ENCODE peak calls at places on chromosome 19, in seven cellular contexts. S is IMR-90, C is body of pancreas, A is suprapubic skin, B is HCT116, E is H1, V is stomach. T is an unnamed sample. For H3K27me3, the result is how much of the 10 kb centered on the place peaks cover.

GRCh38 chr19:6654347-6655310 is 15.3 kb downstream of the TNFSF14 start:
- DNase-seq in V (no peak), E (no peak), C (no peak), A (no peak), S (no peak), B (no peak), T (no peak)

GRCh38 chr19:1773173-1773572 is 19.9 kb downstream of the ONECUT3 start:
- DNase-seq in E (no peak), V (no peak), B (peak), S (no peak), C (no peak), A (no peak), T (no peak)

GRCh38 chr19:1027953-1028902 is 1.8 kb downstream of the CNN2 start:
- DNase-seq in V (peak), A (no peak), C (peak), S (peak), B (peak), E (peak), T (peak)

GRCh38 chr19:38710928-38711725 is 33.1 kb downstream of the CAPN12 start:
- DNase-seq in B (no peak), C (no peak), S (no peak), V (no peak), E (no peak), A (no peak), T (no peak)

GRCh38 chr19:16429066-16429758 is 42.6 kb downstream of the EPS15L1 start:
- DNase-seq in B (no peak), V (peak), S (no peak), C (peak), E (no peak), A (no peak), T (no peak)

GRCh38 chr19:38877781-38878574 is at the start of gene RINL:
- DNase-seq in B (no peak), V (peak), S (no peak), A (no peak), C (peak), E (no peak), T (no peak)

GRCh38 chr19:31296741-31297390 is 52.4 kb downstream of the TSHZ3 start:
- DNase-seq in B (no peak), C (no peak), A (no peak), S (no peak), E (no peak), V (no peak), T (no peak)

GRCh38 chr19:29978139-29978538 is 36.1 kb downstream of the URI1 start:
- DNase-seq in A (no peak), B (no peak), V (no peak), E (no peak), S (no peak), C (no peak), T (no peak)

GRCh38 chr19:29545866-29546582 is 20.2 kb downstream of the VSTM2B start:
- DNase-seq in E (no peak), V (no peak), A (peak), C (no peak), S (no peak), B (no peak), T (no peak)

GRCh38 chr19:18848860-18849661 is 17.3 kb downstream of the UPF1 start:
- DNase-seq in B (no peak), E (no peak), S (peak), C (no peak), A (peak), V (no peak), T (peak)

GRCh38 chr19:19062454-19063182 is 1.2 kb upstream of the SLC25A42 start:
- DNase-seq in A (no peak), S (peak), V (no peak), E (no peak), B (no peak), C (no peak), T (no peak)

GRCh38 chr19:39154626-39155100 is 29.1 kb downstream of the PAK4 start:
- DNase-seq in V (peak), E (no peak), B (peak), S (no peak), A (no peak), C (peak), T (no peak)

GRCh38 chr19:40348961-40349507 is 539 bp downstream of the PLD3 start:
- DNase-seq in V (no peak), B (peak), S (peak), A (no peak), E (no peak), C (no peak), T (no peak)

GRCh38 chr19:1435378-1435989 is 2.7 kb upstream of the RPS15 start:
- DNase-seq in S (no peak), V (no peak), E (no peak), C (no peak), A (no peak), B (no peak), T (no peak)

GRCh38 chr19:56223481-56223880 is 21.4 kb downstream of the ZSCAN5C start:
- DNase-seq in S (no peak), B (no peak), E (no peak), A (no peak), C (no peak), V (no peak), T (no peak)

GRCh38 chr19:17946965-17947784 is 14.4 kb downstream of the CCDC124 start:
- DNase-seq in B (no peak), V (no peak), A (no peak), C (no peak), S (no peak), E (peak), T (no peak)

GRCh38 chr19:1015782-1016646 is 4.9 kb downstream of the TMEM259 start:
- DNase-seq in S (no peak), C (no peak), B (no peak), E (peak), V (no peak), A (no peak), T (no peak)

GRCh38 chr19:16654621-16655020 is 5.3 kb downstream of the SMIM7 start:
- DNase-seq in E (no peak), B (no peak), A (no peak), V (no peak), S (no peak), C (no peak), T (no peak)

GRCh38 chr19:55132453-55133129 is 15.2 kb upstream of the PPP1R12C start:
- DNase-seq in B (no peak), S (no peak), C (no peak), E (no peak), V (no peak), A (no peak), T (no peak)

GRCh38 chr19:925912-926594 is at the start of gene ARID3A:
- DNase-seq in E (no peak), A (no peak), V (peak), C (peak), B (no peak), S (no peak), T (no peak)

GRCh38 chr19:17739121-17739875 is 12.0 kb upstream of the FCHO1 start:
- DNase-seq in A (no peak), E (no peak), V (no peak), B (no peak), S (no peak), C (no peak), T (peak)

GRCh38 chr19:58531052-58531600 is 11.5 kb upstream of the ZBTB45 start:
- DNase-seq in V (no peak), E (no peak), C (no peak), B (no peak), S (no peak), A (no peak), T (no peak)

GRCh38 chr19:1416014-1416841 is 8.8 kb downstream of the DAZAP1 start:
- DNase-seq in A (no peak), V (no peak), S (peak), C (peak), B (no peak), E (no peak), T (no peak)

GRCh38 chr19:12996542-12997094 is 1.3 kb downstream of the NFIX start:
- DNase-seq in V (peak), A (no peak), C (peak), B (no peak), E (peak), S (peak), T (peak)

GRCh38 chr19:38290631-38291147 is 13.4 kb upstream of the C19orf33 start:
- DNase-seq in A (no peak), E (no peak), C (peak), S (peak), B (no peak), V (peak), T (no peak)

GRCh38 chr19:50344661-50345318 is 15.6 kb upstream of the KCNC3 start:
- DNase-seq in A (no peak), C (no peak), S (no peak), V (no peak), E (no peak), B (no peak), T (no peak)
- H3K27me3 ChIP-seq in A (under half), C (under half), S (under half), V (under half), E (under half), B (under half), T (under half)

DNA sequence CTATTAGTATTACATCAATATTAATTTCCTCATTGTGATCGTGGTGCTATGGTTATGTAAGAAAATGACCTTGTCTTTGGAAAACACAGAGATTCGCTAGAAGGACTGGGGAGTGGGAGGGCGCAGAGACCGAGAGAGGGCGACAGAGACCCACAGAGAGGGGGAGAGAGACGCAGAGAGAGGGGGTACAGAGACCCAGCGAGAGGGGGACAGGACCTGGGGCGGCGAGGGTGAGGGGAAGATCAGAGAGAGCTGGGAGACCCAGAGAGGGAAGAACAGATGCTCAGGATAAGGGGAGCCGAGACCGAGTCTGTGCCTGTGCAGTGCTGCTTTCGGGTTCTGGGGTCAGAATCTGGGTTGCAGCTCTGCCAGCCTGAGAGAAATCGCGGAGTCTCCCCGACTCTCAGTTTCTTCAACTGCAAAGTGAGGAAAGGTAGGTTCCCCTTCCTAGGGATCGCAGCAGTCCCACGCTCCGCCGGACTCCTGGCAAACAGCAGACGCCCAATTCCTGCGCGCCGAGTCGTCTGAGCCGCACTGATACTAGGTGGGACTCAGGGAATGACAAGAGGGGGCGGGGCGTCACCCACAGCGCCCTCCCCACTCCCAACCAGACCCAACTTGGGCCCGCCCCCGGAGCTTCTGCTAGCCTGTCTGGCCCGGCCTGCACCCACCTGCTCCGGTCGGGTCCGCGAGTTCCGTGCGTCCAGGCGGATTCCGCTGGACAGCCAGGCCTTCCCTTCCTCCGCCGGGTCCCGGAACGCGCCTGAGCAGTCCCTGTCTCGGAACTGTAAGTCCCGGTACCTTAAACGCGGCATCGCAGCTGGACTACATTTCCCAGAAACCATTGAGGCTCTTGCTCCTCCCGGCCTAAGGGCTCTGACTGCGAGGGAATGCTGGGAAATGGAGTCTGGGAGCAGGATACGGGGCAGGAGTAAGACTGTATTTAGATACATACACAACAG is 15.3 kb downstream of the IZUMO2 start:
- DNase-seq in V (peak), A (peak), S (peak), C (peak), B (peak), E (peak), T (peak)
- TF ChIP-seq POLR2A in V (no peak), A (no peak), S (no peak), C (peak), B (peak), E (no peak), T (peak)

DNA sequence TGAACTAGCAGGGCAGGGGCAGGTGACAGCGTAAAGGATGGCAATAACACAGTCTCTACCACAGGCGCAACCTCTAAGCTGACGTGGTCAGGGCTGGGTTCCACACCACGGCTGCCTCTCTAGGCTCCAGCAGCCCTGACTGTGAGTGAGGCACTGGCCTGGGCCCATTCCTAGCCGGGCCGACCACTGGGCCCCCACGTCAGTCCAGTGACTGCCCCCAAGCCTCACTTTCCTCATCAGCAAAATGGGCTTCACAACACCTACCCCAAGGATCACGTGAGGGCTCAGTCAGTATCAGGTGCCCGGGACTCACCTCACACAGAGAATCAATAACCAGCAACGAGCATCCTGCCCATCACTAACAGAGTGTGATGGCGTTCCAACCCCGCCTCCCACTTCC is 5.2 kb downstream of the ZFR2 start:
- DNase-seq in C (no peak), S (no peak), E (no peak), V (no peak), B (no peak), A (no peak), T (no peak)
- H3K27me3 ChIP-seq in C (under half), S (half or more), E (under half), V (under half), B (under half), A (under half), T (under half)

GRCh38 chr19:10230155-10230903 is 802 bp downstream of the S1PR2 start:
- DNase-seq in E (peak), A (peak), V (peak), B (no peak), S (peak), C (peak), T (peak)
- TF ChIP-seq POLR2A in E (peak), A (no peak), V (no peak), B (no peak), S (peak), C (no peak), T (peak)

DNA sequence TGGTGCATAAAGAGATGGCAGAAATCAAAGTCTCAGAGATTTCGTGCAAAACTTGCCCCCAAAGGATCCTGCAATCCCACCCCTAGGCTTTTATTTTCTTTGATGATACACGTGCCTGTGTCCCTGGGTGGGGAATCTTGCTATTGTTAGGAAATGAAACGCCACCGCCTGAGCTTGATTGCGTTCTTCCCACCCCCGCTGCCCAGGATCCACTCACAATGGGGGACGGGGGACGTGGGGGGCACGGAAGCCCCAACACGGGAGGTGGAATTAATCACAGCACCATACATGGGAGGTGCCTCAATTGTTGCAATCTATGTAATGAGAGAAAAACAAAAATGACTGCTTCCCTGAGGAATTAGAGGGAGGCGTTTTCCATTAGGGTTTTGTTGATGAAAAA is 39.6 kb downstream of the ZNRF4 start:
- DNase-seq in E (no peak), A (no peak), B (no peak), S (no peak), C (no peak), V (no peak), T (no peak)
- H3K27me3 ChIP-seq in E (under half), A (half or more), B (under half), S (half or more), C (under half), V (under half), T (under half)

DNA sequence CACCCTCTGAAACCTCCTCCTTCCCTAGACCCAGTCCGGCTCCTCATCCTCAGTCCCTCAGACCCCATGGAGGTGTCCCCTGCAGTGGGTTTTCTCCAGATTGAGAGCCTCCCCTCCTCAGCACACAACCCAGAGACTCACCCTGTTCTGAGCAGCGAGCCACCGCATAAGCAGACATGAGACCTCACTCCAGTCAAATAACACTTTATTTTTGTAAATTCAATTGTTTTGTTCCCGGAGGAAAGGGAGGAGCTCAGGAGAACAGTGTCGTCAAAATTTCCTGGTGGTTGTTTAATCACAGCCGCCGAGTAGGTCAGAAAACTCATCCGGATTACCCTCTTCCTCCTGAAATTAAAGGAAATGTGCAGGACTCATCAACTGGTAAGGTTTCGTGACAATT is 57.5 kb downstream of the ERICH4 start:
- DNase-seq in V (no peak), A (no peak), S (no peak), C (no peak), B (no peak), E (no peak), T (no peak)
- TF ChIP-seq POLR2A in V (no peak), A (no peak), S (no peak), C (peak), B (no peak), E (no peak), T (no peak)

DNA sequence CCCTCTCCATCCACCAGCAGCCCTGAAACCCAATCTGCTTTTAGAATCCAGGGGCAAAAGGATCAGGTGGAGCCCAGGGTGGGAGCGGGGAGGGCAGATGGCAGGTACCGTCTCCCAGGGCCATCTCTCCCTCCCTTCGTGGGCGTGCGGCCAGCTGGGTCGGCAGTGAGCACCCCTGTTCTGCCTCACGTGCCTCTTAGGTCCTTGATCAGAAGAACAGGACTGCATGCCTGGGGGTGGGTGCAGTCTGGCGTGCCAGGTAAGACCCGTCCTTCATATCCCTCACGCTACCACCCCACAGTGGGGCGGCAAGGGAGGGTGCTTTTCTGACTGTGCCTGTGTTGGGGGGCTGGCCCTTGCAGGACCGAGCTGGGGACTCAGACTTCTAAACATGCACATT is 2.0 kb downstream of the SLC8A2 start:
- DNase-seq in E (no peak), S (no peak), C (no peak), A (no peak), V (no peak), B (no peak), T (no peak)
- H3K27me3 ChIP-seq in E (under half), S (half or more), C (under half), A (half or more), V (under half), B (under half), T (under half)

GRCh38 chr19:10870501-10870954 is 825 bp upstream of the CARM1 start:
- DNase-seq in V (no peak), B (no peak), C (no peak), S (no peak), E (no peak), A (no peak), T (no peak)
- TF ChIP-seq POLR2A in V (no peak), B (no peak), C (no peak), S (no peak), E (no peak), A (no peak), T (no peak)

GRCh38 chr19:53977429-53977990 is 13.9 kb upstream of the CACNG6 start:
- DNase-seq in E (peak), V (peak), A (no peak), S (peak), B (peak), C (peak), T (peak)

GRCh38 chr19:53977991-53978731 is 13.3 kb upstream of the CACNG6 start:
- DNase-seq in E (peak), A (no peak), V (no peak), C (peak), B (peak), S (peak), T (no peak)

GRCh38 chr19:53980553-53981407 is 10.7 kb upstream of the CACNG6 start:
- DNase-seq in A (no peak), V (no peak), C (no peak), B (peak), S (peak), E (peak), T (no peak)

GRCh38 chr19:53981408-53981998 is 9.9 kb upstream of the CACNG6 start:
- DNase-seq in S (no peak), A (no peak), C (no peak), E (peak), V (no peak), B (no peak), T (no peak)

GRCh38 chr19:53978975-53979801 is 12.2 kb upstream of the CACNG6 start:
- DNase-seq in B (no peak), C (no peak), V (no peak), S (no peak), A (no peak), E (no peak), T (no peak)
- H3K27me3 ChIP-seq in B (under half), C (under half), V (under half), S (under half), A (half or more), E (under half), T (under half)

DNA sequence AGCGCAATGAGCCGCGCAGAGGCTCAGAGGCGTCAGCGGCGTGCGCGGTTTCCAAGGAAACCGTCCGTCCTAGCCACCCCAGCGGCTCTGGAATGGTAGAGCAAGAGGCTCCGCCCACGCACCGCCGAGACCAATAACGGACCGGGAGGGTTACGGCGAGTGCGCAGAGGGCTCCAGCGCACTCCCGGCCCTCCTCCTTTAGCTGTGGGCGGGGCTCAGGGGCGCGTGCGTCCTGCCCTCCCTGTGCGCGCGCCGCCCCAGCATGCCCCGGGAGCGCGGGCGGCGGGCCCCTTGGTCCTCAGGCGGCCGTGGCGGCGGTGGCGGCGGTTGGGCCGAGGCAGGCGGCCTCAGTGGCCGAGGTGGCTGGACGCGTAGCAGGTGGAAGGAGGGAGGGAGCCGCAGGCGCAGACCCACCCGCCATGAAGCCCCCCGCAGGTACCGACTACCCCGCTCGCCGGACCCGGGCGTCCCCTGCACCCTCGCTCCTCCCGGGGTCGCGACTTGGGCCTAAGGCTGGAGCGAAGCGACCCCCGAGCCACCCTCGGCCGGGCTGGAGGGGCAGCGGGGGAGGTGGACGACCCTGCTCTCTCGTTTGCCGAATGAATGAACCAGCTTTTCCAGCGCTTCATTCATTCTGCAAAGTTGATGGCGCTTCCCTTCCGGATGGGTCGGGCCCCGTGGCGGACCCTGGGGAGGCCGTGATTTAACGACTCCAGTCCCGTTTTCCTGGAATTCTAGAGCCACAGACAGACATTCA is at the start of gene THOP1:
- DNase-seq in V (peak), C (peak), E (peak), A (peak), S (peak), B (peak), T (peak)
- TF ChIP-seq POLR2A in V (no peak), C (peak), E (peak), A (no peak), S (peak), B (peak), T (peak)

T was measured in ovary.